ENCODE peak calls at places on chromosome 4, in five cellular contexts. One of them, this sample, is unnamed.
A peak's percentile ranks its signal among the peaks of the same experiment; 100 is the strongest.

GRCh38 chr4:123250843-123251242 is 145.8 kb upstream of the SPRY1 start:
- DNase-seq in uterus: peak; percentile 43
- DNase-seq in pancreas: no peak
- DNase-seq in tibial artery: peak; percentile 36
- DNase-seq in IMR-90: peak; percentile 93
- DNase-seq in this sample: no peak

GRCh38 chr4:25351777-25352421 is 25.2 kb upstream of the ANAPC4 start:
- DNase-seq in tibial artery: no peak
- DNase-seq in pancreas: no peak
- DNase-seq in IMR-90: peak; percentile 72
- DNase-seq in uterus: no peak
- DNase-seq in this sample: no peak

GRCh38 chr4:61572160-61572559 is 372.0 kb downstream of the ADGRL3 start:
- DNase-seq in pancreas: no peak
- DNase-seq in IMR-90: peak; percentile 19
- DNase-seq in uterus: no peak
- DNase-seq in tibial artery: no peak
- DNase-seq in this sample: no peak

GRCh38 chr4:176002007-176002623 is 63.5 kb upstream of the WDR17 start:
- DNase-seq in uterus: no peak
- DNase-seq in pancreas: peak; percentile 79
- DNase-seq in tibial artery: no peak
- DNase-seq in IMR-90: no peak
- DNase-seq in this sample: no peak

GRCh38 chr4:25446611-25447010 is 69.5 kb downstream of the ANAPC4 start:
- DNase-seq in tibial artery: no peak
- DNase-seq in pancreas: no peak
- DNase-seq in uterus: no peak
- DNase-seq in IMR-90: no peak
- DNase-seq in this sample: no peak

GRCh38 chr4:20253799-20254409 is 2.2 kb downstream of the SLIT2 start:
- DNase-seq in uterus: peak; percentile 38
- DNase-seq in pancreas: peak; percentile 78
- DNase-seq in tibial artery: peak; percentile 45
- DNase-seq in IMR-90: peak; percentile 30
- DNase-seq in this sample: no peak

GRCh38 chr4:53267026-53267425 is 98.8 kb downstream of the SCFD2 start:
- DNase-seq in pancreas: no peak
- DNase-seq in tibial artery: no peak
- DNase-seq in IMR-90: peak; percentile 78
- DNase-seq in uterus: no peak
- DNase-seq in this sample: no peak

GRCh38 chr4:177079327-177079726 is 230.3 kb upstream of the NEIL3 start:
- DNase-seq in uterus: no peak
- DNase-seq in tibial artery: no peak
- DNase-seq in IMR-90: no peak
- DNase-seq in pancreas: no peak
- DNase-seq in this sample: no peak

GRCh38 chr4:122689972-122690371 is 42.5 kb upstream of the BBS12 start:
- DNase-seq in tibial artery: no peak
- DNase-seq in IMR-90: no peak
- DNase-seq in uterus: no peak
- DNase-seq in pancreas: no peak
- DNase-seq in this sample: no peak

GRCh38 chr4:1578301-1578781 is 105.8 kb downstream of the FAM53A start:
- DNase-seq in tibial artery: no peak
- DNase-seq in IMR-90: no peak
- DNase-seq in pancreas: peak; percentile 70
- DNase-seq in uterus: no peak
- DNase-seq in this sample: no peak
- H3K4me3 ChIP-seq in tibial artery: peak overlapping the region; percentile 58
- H3K4me3 ChIP-seq in IMR-90: no peak overlapping the region
- H3K4me3 ChIP-seq in pancreas: no peak overlapping the region
- H3K4me3 ChIP-seq in uterus: no peak overlapping the region
- H3K4me3 ChIP-seq in this sample: peak overlapping the region; percentile 66

GRCh38 chr4:23884261-23884660 is 5.6 kb downstream of the PPARGC1A start:
- DNase-seq in IMR-90: no peak
- DNase-seq in tibial artery: no peak
- DNase-seq in pancreas: no peak
- DNase-seq in uterus: no peak
- DNase-seq in this sample: no peak

GRCh38 chr4:23881052-23881501 is 8.8 kb downstream of the PPARGC1A start:
- DNase-seq in tibial artery: no peak
- DNase-seq in pancreas: no peak
- DNase-seq in uterus: no peak
- DNase-seq in IMR-90: no peak
- DNase-seq in this sample: no peak

GRCh38 chr4:23878912-23879732 is 10.7 kb downstream of the PPARGC1A start:
- DNase-seq in uterus: no peak
- DNase-seq in pancreas: no peak
- DNase-seq in tibial artery: no peak
- DNase-seq in IMR-90: peak; percentile 28
- DNase-seq in this sample: no peak

GRCh38 chr4:23882976-23883531 is 6.8 kb downstream of the PPARGC1A start:
- DNase-seq in pancreas: no peak
- DNase-seq in tibial artery: no peak
- DNase-seq in IMR-90: no peak
- DNase-seq in uterus: no peak
- DNase-seq in this sample: no peak

DNA sequence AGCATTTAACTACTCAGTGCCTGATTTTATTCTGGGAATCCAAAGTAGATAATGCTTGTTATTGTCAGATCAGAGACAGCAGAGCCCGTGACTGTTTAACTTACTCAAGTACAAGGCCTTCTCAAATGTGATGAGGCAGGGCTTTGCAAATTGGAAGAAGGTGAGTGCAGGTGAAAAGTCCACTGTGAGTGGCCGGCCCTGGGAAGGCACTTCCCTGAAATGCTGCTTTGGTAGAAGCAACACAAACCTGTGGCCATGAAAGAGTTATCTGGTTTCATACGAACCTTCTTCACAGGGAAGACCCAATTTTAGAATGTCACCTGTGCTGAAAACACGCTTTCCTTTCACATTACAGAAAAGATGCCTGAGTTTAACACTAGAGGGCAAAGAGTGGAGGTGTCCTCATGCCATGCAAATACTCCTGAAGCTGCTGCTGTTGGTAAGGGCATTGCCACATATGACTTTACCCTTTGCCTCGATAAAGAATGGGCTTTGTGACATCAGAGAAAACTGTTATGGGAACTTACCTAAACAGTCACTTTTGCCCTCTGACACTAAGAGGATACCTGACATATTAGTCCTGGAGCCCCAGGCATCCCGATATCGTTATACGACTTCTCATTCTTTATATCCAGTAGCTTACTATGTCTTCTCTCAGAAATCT is 8.0 kb downstream of the PPARGC1A start:
- DNase-seq in uterus: no peak
- DNase-seq in tibial artery: no peak
- DNase-seq in IMR-90: no peak
- DNase-seq in pancreas: no peak
- DNase-seq in this sample: no peak
- H3K27ac ChIP-seq in uterus: no peak overlapping the region
- H3K27ac ChIP-seq in tibial artery: no peak overlapping the region
- H3K27ac ChIP-seq in IMR-90: no peak overlapping the region
- H3K27ac ChIP-seq in pancreas: no peak overlapping the region
- H3K27ac ChIP-seq in this sample: peak overlapping the region; percentile 88

GRCh38 chr4:105946771-105947170 is 51.5 kb downstream of the NPNT start:
- DNase-seq in tibial artery: no peak
- DNase-seq in IMR-90: no peak
- DNase-seq in uterus: no peak
- DNase-seq in pancreas: no peak
- DNase-seq in this sample: no peak
- H3K4me3 ChIP-seq in tibial artery: no peak overlapping the region
- H3K4me3 ChIP-seq in IMR-90: no peak overlapping the region
- H3K4me3 ChIP-seq in uterus: no peak overlapping the region
- H3K4me3 ChIP-seq in pancreas: no peak overlapping the region
- H3K4me3 ChIP-seq in this sample: no peak overlapping the region

DNA sequence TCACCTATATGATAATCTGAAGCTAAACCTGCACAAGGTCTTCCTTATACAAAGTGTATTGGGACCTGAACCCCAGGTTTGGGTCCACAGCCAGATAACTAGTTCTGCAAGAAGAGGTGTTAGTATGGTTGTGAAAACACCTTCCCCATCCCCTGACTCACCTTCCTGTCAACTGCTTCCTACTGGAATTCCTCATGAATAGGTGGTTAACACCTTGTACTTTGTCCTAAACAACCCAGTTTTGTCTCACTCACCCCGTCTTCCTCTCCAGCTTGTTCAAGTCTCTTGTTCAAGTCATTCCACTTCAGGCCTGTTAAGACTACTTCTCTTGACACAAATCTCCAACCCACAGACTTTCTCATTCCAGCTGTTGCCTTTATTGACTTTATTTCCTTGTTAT is 45.5 kb downstream of the CCNG2 start:
- DNase-seq in IMR-90: no peak
- DNase-seq in uterus: no peak
- DNase-seq in tibial artery: no peak
- DNase-seq in pancreas: no peak
- DNase-seq in this sample: no peak
- H3K27ac ChIP-seq in IMR-90: no peak overlapping the region
- H3K27ac ChIP-seq in uterus: no peak overlapping the region
- H3K27ac ChIP-seq in tibial artery: no peak overlapping the region
- H3K27ac ChIP-seq in pancreas: no peak overlapping the region
- H3K27ac ChIP-seq in this sample: no peak overlapping the region